ENCODE peak calls at places on chromosomes 13 and 19, in five cellular contexts. D is AG08395, G is NCI-H748 treated with DMSO at 0.1 percent for 48 hours, Y is left ventricle myocardium inferior, I is astrocyte of the spinal cord. H is an unnamed sample.

GRCh38 chr19:29676586-29676985 is 11.3 kb downstream of the PLEKHF1 start:
- DNase-seq in D (no peak), G (no peak), Y (peak), I (no peak), H (no peak)

GRCh38 chr19:47742636-47743035 is 2.7 kb upstream of the NOP53 start:
- DNase-seq in D (peak), G (no peak), Y (no peak), I (peak), H (no peak)

GRCh38 chr19:4051175-4052101 is 15.3 kb downstream of the ZBTB7A start:
- DNase-seq in D (peak), G (no peak), Y (no peak), I (no peak), H (no peak)

GRCh38 chr13:21673592-21674270 is 2.9 kb downstream of the FGF9 start:
- DNase-seq in D (peak), G (peak), Y (peak), I (no peak), H (peak)

GRCh38 chr13:40434516-40435397 is 231.7 kb downstream of the FOXO1 start:
- DNase-seq in D (no peak), G (no peak), Y (no peak), I (no peak), H (no peak)

GRCh38 chr13:30711375-30711774 is 24.0 kb upstream of the ALOX5AP start:
- DNase-seq in D (peak), G (no peak), Y (no peak), I (peak), H (no peak)

GRCh38 chr13:19860884-19861655 is 2.4 kb downstream of the ZMYM5 start:
- DNase-seq in D (no peak), G (no peak), Y (no peak), I (peak), H (no peak)

GRCh38 chr19:29528350-29528945 is 2.7 kb downstream of the VSTM2B start:
- DNase-seq in D (peak), G (peak), Y (peak), I (peak), H (peak)

GRCh38 chr13:24338721-24339120 is 29.3 kb downstream of the C1QTNF9 start:
- DNase-seq in D (no peak), G (no peak), Y (no peak), I (no peak), H (no peak)